ENCODE peak calls at places on chromosome 20, in five cellular contexts. One of them, this sample, is unnamed.

GRCh38 chr20:37396520-37397075 is 50.7 kb downstream of the SRC start:
- DNase-seq in esophagus squamous epithelium: no peak
- DNase-seq in stomach: no peak
- DNase-seq in PC-9: no peak
- DNase-seq in body of pancreas: no peak
- DNase-seq in this sample: no peak

GRCh38 chr20:59013959-59014608 is 5.1 kb upstream of the TUBB1 start:
- DNase-seq in esophagus squamous epithelium: no peak
- DNase-seq in stomach: no peak
- DNase-seq in PC-9: no peak
- DNase-seq in body of pancreas: no peak
- DNase-seq in this sample: no peak

GRCh38 chr20:21118782-21119181 is 7.1 kb upstream of the KIZ start:
- DNase-seq in esophagus squamous epithelium: no peak
- DNase-seq in stomach: no peak
- DNase-seq in PC-9: no peak
- DNase-seq in body of pancreas: no peak
- DNase-seq in this sample: no peak

GRCh38 chr20:32013326-32013725 is 3.1 kb downstream of the CCM2L start:
- DNase-seq in esophagus squamous epithelium: no peak
- DNase-seq in stomach: no peak
- DNase-seq in PC-9: no peak
- DNase-seq in body of pancreas: no peak
- DNase-seq in this sample: no peak

GRCh38 chr20:54680872-54681297 is 205.5 kb downstream of the DOK5 start:
- DNase-seq in esophagus squamous epithelium: no peak
- DNase-seq in stomach: no peak
- DNase-seq in PC-9: peak
- DNase-seq in body of pancreas: peak
- DNase-seq in this sample: peak

GRCh38 chr20:3235661-3236324 is 3.2 kb downstream of the SLC4A11 start:
- DNase-seq in esophagus squamous epithelium: no peak
- DNase-seq in stomach: no peak
- DNase-seq in PC-9: peak
- DNase-seq in body of pancreas: no peak
- DNase-seq in this sample: no peak

GRCh38 chr20:23035731-23036130 is 619 bp downstream of the SSTR4 start:
- DNase-seq in esophagus squamous epithelium: no peak
- DNase-seq in stomach: no peak
- DNase-seq in PC-9: no peak
- DNase-seq in body of pancreas: no peak
- DNase-seq in this sample: no peak

GRCh38 chr20:53647286-53647821 is 53.7 kb upstream of the ZNF217 start:
- DNase-seq in esophagus squamous epithelium: no peak
- DNase-seq in stomach: no peak
- DNase-seq in PC-9: no peak
- DNase-seq in body of pancreas: no peak
- DNase-seq in this sample: no peak

GRCh38 chr20:48841861-48842529 is 14.2 kb upstream of the PREX1 start:
- DNase-seq in esophagus squamous epithelium: no peak
- DNase-seq in stomach: no peak
- DNase-seq in PC-9: peak
- DNase-seq in body of pancreas: no peak
- DNase-seq in this sample: peak

GRCh38 chr20:1266167-1266973 is at the start of gene SNPH:
- DNase-seq in esophagus squamous epithelium: no peak
- DNase-seq in stomach: peak
- DNase-seq in PC-9: peak
- DNase-seq in body of pancreas: peak
- DNase-seq in this sample: peak

GRCh38 chr20:13302647-13303425 is 81.8 kb downstream of the ISM1 start:
- DNase-seq in esophagus squamous epithelium: no peak
- DNase-seq in stomach: no peak
- DNase-seq in PC-9: peak
- DNase-seq in body of pancreas: peak
- DNase-seq in this sample: no peak

GRCh38 chr20:8132632-8133587 is 844 bp downstream of the PLCB1 start:
- DNase-seq in esophagus squamous epithelium: no peak
- DNase-seq in stomach: peak
- DNase-seq in PC-9: no peak
- DNase-seq in body of pancreas: peak
- DNase-seq in this sample: no peak

GRCh38 chr20:24275946-24276705 is 193.3 kb upstream of the SYNDIG1 start:
- DNase-seq in esophagus squamous epithelium: no peak
- DNase-seq in stomach: no peak
- DNase-seq in PC-9: no peak
- DNase-seq in body of pancreas: no peak
- DNase-seq in this sample: no peak

GRCh38 chr20:16528078-16528477 is 45.2 kb downstream of the KIF16B start:
- DNase-seq in esophagus squamous epithelium: no peak
- DNase-seq in stomach: peak
- DNase-seq in PC-9: peak
- DNase-seq in body of pancreas: peak
- DNase-seq in this sample: peak

GRCh38 chr20:58515240-58516212 is at the start of gene APCDD1L:
- DNase-seq in esophagus squamous epithelium: no peak
- DNase-seq in stomach: no peak
- DNase-seq in PC-9: peak
- DNase-seq in body of pancreas: no peak
- DNase-seq in this sample: peak

GRCh38 chr20:57657537-57658446 is 37.6 kb upstream of the ZBP1 start:
- DNase-seq in esophagus squamous epithelium: no peak
- DNase-seq in stomach: peak
- DNase-seq in PC-9: no peak
- DNase-seq in body of pancreas: peak
- DNase-seq in this sample: no peak

GRCh38 chr20:39986231-39986904 is 702.7 kb downstream of the MAFB start:
- DNase-seq in esophagus squamous epithelium: no peak
- DNase-seq in stomach: no peak
- DNase-seq in PC-9: no peak
- DNase-seq in body of pancreas: peak
- DNase-seq in this sample: peak

GRCh38 chr20:57408131-57408530 is 16.9 kb downstream of the RBM38 start:
- DNase-seq in esophagus squamous epithelium: no peak
- DNase-seq in stomach: no peak
- DNase-seq in PC-9: no peak
- DNase-seq in body of pancreas: no peak
- DNase-seq in this sample: no peak

GRCh38 chr20:41175727-41176330 is 38.5 kb downstream of the PLCG1 start:
- DNase-seq in esophagus squamous epithelium: no peak
- DNase-seq in stomach: no peak
- DNase-seq in PC-9: no peak
- DNase-seq in body of pancreas: no peak
- DNase-seq in this sample: no peak

GRCh38 chr20:19802492-19803158 is 44.6 kb downstream of the RIN2 start:
- DNase-seq in esophagus squamous epithelium: no peak
- DNase-seq in stomach: no peak
- DNase-seq in PC-9: peak
- DNase-seq in body of pancreas: peak
- DNase-seq in this sample: no peak

GRCh38 chr20:33042983-33043730 is 10.5 kb upstream of the BPIFB3 start:
- DNase-seq in esophagus squamous epithelium: no peak
- DNase-seq in stomach: no peak
- DNase-seq in PC-9: no peak
- DNase-seq in body of pancreas: no peak
- DNase-seq in this sample: no peak

GRCh38 chr20:4045741-4046140 is 30.4 kb upstream of the RNF24 start:
- DNase-seq in esophagus squamous epithelium: no peak
- DNase-seq in stomach: no peak
- DNase-seq in PC-9: no peak
- DNase-seq in body of pancreas: no peak
- DNase-seq in this sample: no peak

GRCh38 chr20:53002786-53003185 is 30.6 kb downstream of the TSHZ2 start:
- DNase-seq in esophagus squamous epithelium: no peak
- DNase-seq in stomach: no peak
- DNase-seq in PC-9: no peak
- DNase-seq in body of pancreas: no peak
- DNase-seq in this sample: no peak

GRCh38 chr20:258963-259362 is 1.4 kb downstream of the DEFB132 start:
- DNase-seq in esophagus squamous epithelium: no peak
- DNase-seq in stomach: no peak
- DNase-seq in PC-9: peak
- DNase-seq in body of pancreas: peak
- DNase-seq in this sample: no peak

GRCh38 chr20:12068146-12068545 is 150.5 kb downstream of the BTBD3 start:
- DNase-seq in esophagus squamous epithelium: no peak
- DNase-seq in stomach: no peak
- DNase-seq in PC-9: no peak
- DNase-seq in body of pancreas: no peak
- DNase-seq in this sample: no peak

GRCh38 chr20:32445539-32446273 is 87.6 kb downstream of the ASXL1 start:
- DNase-seq in esophagus squamous epithelium: no peak
- DNase-seq in stomach: peak
- DNase-seq in PC-9: no peak
- DNase-seq in body of pancreas: no peak
- DNase-seq in this sample: no peak

GRCh38 chr20:40319741-40320499 is 369.1 kb downstream of the MAFB start:
- DNase-seq in esophagus squamous epithelium: no peak
- DNase-seq in stomach: no peak
- DNase-seq in PC-9: no peak
- DNase-seq in body of pancreas: no peak
- DNase-seq in this sample: no peak

GRCh38 chr20:35151739-35152138 is 4.6 kb upstream of the EDEM2 start:
- DNase-seq in esophagus squamous epithelium: no peak
- DNase-seq in stomach: no peak
- DNase-seq in PC-9: no peak
- DNase-seq in body of pancreas: no peak
- DNase-seq in this sample: no peak

GRCh38 chr20:49676581-49677291 is 36.9 kb downstream of the B4GALT5 start:
- DNase-seq in esophagus squamous epithelium: no peak
- DNase-seq in stomach: peak
- DNase-seq in PC-9: no peak
- DNase-seq in body of pancreas: no peak
- DNase-seq in this sample: no peak

GRCh38 chr20:32190608-32191415 is 16.7 kb downstream of the PLAGL2 start:
- DNase-seq in esophagus squamous epithelium: no peak
- DNase-seq in stomach: no peak
- DNase-seq in PC-9: no peak
- DNase-seq in body of pancreas: no peak
- DNase-seq in this sample: no peak

DNA sequence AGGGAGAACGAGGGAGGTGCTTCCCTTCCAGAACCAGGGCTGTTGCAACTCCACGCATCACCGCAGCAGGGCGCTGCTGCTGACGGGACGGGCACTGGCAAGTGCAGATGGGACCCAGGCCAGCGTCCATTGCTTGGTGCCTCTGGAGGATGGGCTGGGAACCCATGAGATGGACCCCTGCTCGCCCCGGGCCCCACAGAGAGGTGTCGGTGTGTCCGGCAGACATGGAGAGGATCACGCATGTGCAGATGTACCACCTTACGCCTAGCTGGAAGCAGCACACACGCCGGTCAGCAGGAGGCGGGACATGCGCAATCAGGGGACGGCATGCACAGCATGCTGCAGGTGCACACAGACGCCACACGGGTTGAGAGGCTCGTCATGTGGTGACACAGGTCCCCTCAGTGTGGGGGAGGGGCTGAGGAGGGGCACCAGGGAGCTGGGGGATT is 5.7 kb downstream of the CABLES2 start:
- DNase-seq in esophagus squamous epithelium: no peak
- DNase-seq in stomach: no peak
- DNase-seq in PC-9: no peak
- DNase-seq in body of pancreas: no peak
- DNase-seq in this sample: no peak
- TF ChIP-seq CTCF in esophagus squamous epithelium: peak
- TF ChIP-seq CTCF in stomach: no peak
- TF ChIP-seq CTCF in PC-9: no peak
- TF ChIP-seq CTCF in body of pancreas: no peak
- TF ChIP-seq CTCF in this sample: no peak

GRCh38 chr20:63737690-63737939 is 1.2 kb downstream of the LIME1 start:
- DNase-seq in esophagus squamous epithelium: no peak
- DNase-seq in stomach: no peak
- DNase-seq in PC-9: no peak
- DNase-seq in body of pancreas: no peak
- DNase-seq in this sample: no peak
- H3K4me3 ChIP-seq in esophagus squamous epithelium: peak
- H3K4me3 ChIP-seq in stomach: peak
- H3K4me3 ChIP-seq in PC-9: no peak
- H3K4me3 ChIP-seq in body of pancreas: no peak
- H3K4me3 ChIP-seq in this sample: no peak

GRCh38 chr20:10696650-10697049 is 22.9 kb upstream of the JAG1 start:
- DNase-seq in esophagus squamous epithelium: no peak
- DNase-seq in stomach: no peak
- DNase-seq in PC-9: no peak
- DNase-seq in body of pancreas: peak
- DNase-seq in this sample: no peak
- TF ChIP-seq CTCF in esophagus squamous epithelium: peak
- TF ChIP-seq CTCF in stomach: peak
- TF ChIP-seq CTCF in PC-9: peak
- TF ChIP-seq CTCF in body of pancreas: peak
- TF ChIP-seq CTCF in this sample: peak

DNA sequence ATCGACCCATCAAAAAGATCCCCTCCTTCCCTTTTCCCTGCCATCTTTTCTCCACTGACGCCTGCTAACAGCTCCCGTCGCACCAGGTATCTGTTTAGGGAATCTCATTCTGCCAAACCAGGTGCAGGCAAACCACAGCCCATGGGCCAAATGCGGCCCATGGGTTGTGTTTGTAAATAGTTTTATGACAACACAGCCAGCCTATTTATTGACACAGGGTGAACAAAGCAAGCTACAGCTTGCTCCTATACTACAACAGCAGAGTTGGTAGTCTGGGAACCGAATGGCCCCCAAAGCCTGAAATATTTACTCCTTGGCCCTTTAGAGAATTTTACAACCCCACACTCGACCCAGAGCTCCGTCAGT is 16.4 kb downstream of the NFATC2 start:
- DNase-seq in esophagus squamous epithelium: no peak
- DNase-seq in stomach: no peak
- DNase-seq in PC-9: no peak
- DNase-seq in body of pancreas: no peak
- DNase-seq in this sample: no peak
- H3K4me3 ChIP-seq in esophagus squamous epithelium: no peak
- H3K4me3 ChIP-seq in stomach: no peak
- H3K4me3 ChIP-seq in PC-9: no peak
- H3K4me3 ChIP-seq in body of pancreas: no peak
- H3K4me3 ChIP-seq in this sample: no peak

GRCh38 chr20:6384368-6384767 is 261.5 kb upstream of the FERMT1 start:
- DNase-seq in esophagus squamous epithelium: no peak
- DNase-seq in stomach: no peak
- DNase-seq in PC-9: no peak
- DNase-seq in body of pancreas: no peak
- DNase-seq in this sample: no peak

GRCh38 chr20:6384956-6385355 is 262.1 kb upstream of the FERMT1 start:
- DNase-seq in esophagus squamous epithelium: no peak
- DNase-seq in stomach: no peak
- DNase-seq in PC-9: no peak
- DNase-seq in body of pancreas: no peak
- DNase-seq in this sample: no peak

GRCh38 chr20:6381887-6382286 is 259.1 kb upstream of the FERMT1 start:
- DNase-seq in esophagus squamous epithelium: no peak
- DNase-seq in stomach: no peak
- DNase-seq in PC-9: no peak
- DNase-seq in body of pancreas: no peak
- DNase-seq in this sample: no peak
- TF ChIP-seq CTCF in esophagus squamous epithelium: no peak
- TF ChIP-seq CTCF in stomach: no peak
- TF ChIP-seq CTCF in PC-9: peak
- TF ChIP-seq CTCF in body of pancreas: peak
- TF ChIP-seq CTCF in this sample: peak

This sample was measured in astrocyte of the cerebellum.